ENCODE peak calls at places on chromosomes 3 and 15, in six cellular contexts. One of them, this sample, is unnamed.

GRCh38 chr15:100764778-100765457 is 114.7 kb upstream of the ALDH1A3 start:
- DNase-seq in progenitor cell of endocrine pancreas: no peak
- DNase-seq in mammary epithelial cell: no peak
- DNase-seq in foreskin fibroblast: peak
- DNase-seq in kidney: no peak
- DNase-seq in hepatocyte: peak
- DNase-seq in this sample: no peak

GRCh38 chr15:58026051-58026450 is 39.5 kb downstream of the ALDH1A2 start:
- DNase-seq in kidney: no peak
- DNase-seq in progenitor cell of endocrine pancreas: no peak
- DNase-seq in hepatocyte: no peak
- DNase-seq in foreskin fibroblast: no peak
- DNase-seq in mammary epithelial cell: peak
- DNase-seq in this sample: no peak

GRCh38 chr3:9213019-9213646 is 36.3 kb downstream of the SRGAP3 start:
- DNase-seq in mammary epithelial cell: no peak
- DNase-seq in kidney: no peak
- DNase-seq in foreskin fibroblast: no peak
- DNase-seq in hepatocyte: no peak
- DNase-seq in progenitor cell of endocrine pancreas: no peak
- DNase-seq in this sample: no peak

GRCh38 chr3:173138031-173138430 is 3.0 kb downstream of the SPATA16 start:
- DNase-seq in foreskin fibroblast: no peak
- DNase-seq in mammary epithelial cell: no peak
- DNase-seq in kidney: no peak
- DNase-seq in progenitor cell of endocrine pancreas: no peak
- DNase-seq in hepatocyte: no peak
- DNase-seq in this sample: no peak

GRCh38 chr15:31245756-31246155 is 80.9 kb upstream of the KLF13 start:
- DNase-seq in progenitor cell of endocrine pancreas: no peak
- DNase-seq in foreskin fibroblast: no peak
- DNase-seq in hepatocyte: no peak
- DNase-seq in kidney: no peak
- DNase-seq in mammary epithelial cell: no peak
- DNase-seq in this sample: no peak

GRCh38 chr3:134847349-134847748 is 52.3 kb downstream of the EPHB1 start:
- DNase-seq in mammary epithelial cell: no peak
- DNase-seq in progenitor cell of endocrine pancreas: no peak
- DNase-seq in foreskin fibroblast: no peak
- DNase-seq in kidney: no peak
- DNase-seq in hepatocyte: no peak
- DNase-seq in this sample: no peak

GRCh38 chr3:58260261-58260731 is 22.7 kb downstream of the ABHD6 start:
- DNase-seq in hepatocyte: no peak
- DNase-seq in foreskin fibroblast: peak
- DNase-seq in progenitor cell of endocrine pancreas: no peak
- DNase-seq in kidney: no peak
- DNase-seq in mammary epithelial cell: peak
- DNase-seq in this sample: no peak

GRCh38 chr3:50204804-50205718 is at the start of gene SLC38A3:
- DNase-seq in hepatocyte: peak
- DNase-seq in mammary epithelial cell: no peak
- DNase-seq in kidney: no peak
- DNase-seq in foreskin fibroblast: no peak
- DNase-seq in progenitor cell of endocrine pancreas: peak
- DNase-seq in this sample: no peak

GRCh38 chr15:58501006-58501405 is 69.2 kb downstream of the LIPC start:
- DNase-seq in hepatocyte: no peak
- DNase-seq in foreskin fibroblast: no peak
- DNase-seq in progenitor cell of endocrine pancreas: no peak
- DNase-seq in kidney: no peak
- DNase-seq in mammary epithelial cell: no peak
- DNase-seq in this sample: no peak

GRCh38 chr15:101256756-101257155 is 4.9 kb upstream of the CHSY1 start:
- DNase-seq in kidney: no peak
- DNase-seq in foreskin fibroblast: no peak
- DNase-seq in progenitor cell of endocrine pancreas: no peak
- DNase-seq in mammary epithelial cell: no peak
- DNase-seq in hepatocyte: no peak
- DNase-seq in this sample: no peak

GRCh38 chr15:71272932-71273331 is 157.7 kb downstream of the THSD4 start:
- DNase-seq in foreskin fibroblast: no peak
- DNase-seq in progenitor cell of endocrine pancreas: no peak
- DNase-seq in hepatocyte: no peak
- DNase-seq in kidney: no peak
- DNase-seq in mammary epithelial cell: no peak
- DNase-seq in this sample: no peak

GRCh38 chr3:46052531-46052930 is 25.2 kb upstream of the XCR1 start:
- DNase-seq in mammary epithelial cell: no peak
- DNase-seq in progenitor cell of endocrine pancreas: no peak
- DNase-seq in kidney: no peak
- DNase-seq in foreskin fibroblast: no peak
- DNase-seq in hepatocyte: no peak
- DNase-seq in this sample: no peak

GRCh38 chr3:184377374-184377773 is 633 bp downstream of the THPO start:
- DNase-seq in mammary epithelial cell: no peak
- DNase-seq in hepatocyte: no peak
- DNase-seq in foreskin fibroblast: no peak
- DNase-seq in progenitor cell of endocrine pancreas: no peak
- DNase-seq in kidney: no peak
- DNase-seq in this sample: no peak

GRCh38 chr3:16374047-16375019 is 109.3 kb downstream of the OXNAD1 start:
- DNase-seq in hepatocyte: no peak
- DNase-seq in mammary epithelial cell: no peak
- DNase-seq in kidney: peak
- DNase-seq in foreskin fibroblast: no peak
- DNase-seq in progenitor cell of endocrine pancreas: no peak
- DNase-seq in this sample: no peak

GRCh38 chr15:66721954-66722353 is 19.9 kb downstream of the SMAD6 start:
- DNase-seq in kidney: no peak
- DNase-seq in progenitor cell of endocrine pancreas: no peak
- DNase-seq in mammary epithelial cell: no peak
- DNase-seq in foreskin fibroblast: no peak
- DNase-seq in hepatocyte: no peak
- DNase-seq in this sample: no peak

GRCh38 chr3:40237892-40238571 is 71.5 kb upstream of the EIF1B start:
- DNase-seq in mammary epithelial cell: no peak
- DNase-seq in progenitor cell of endocrine pancreas: no peak
- DNase-seq in foreskin fibroblast: peak
- DNase-seq in kidney: no peak
- DNase-seq in hepatocyte: peak
- DNase-seq in this sample: no peak

GRCh38 chr15:70299931-70300858 is 202.5 kb upstream of the TLE3 start:
- DNase-seq in foreskin fibroblast: no peak
- DNase-seq in progenitor cell of endocrine pancreas: no peak
- DNase-seq in kidney: no peak
- DNase-seq in hepatocyte: peak
- DNase-seq in mammary epithelial cell: no peak
- DNase-seq in this sample: peak

GRCh38 chr3:124209426-124209825 is 217.5 kb upstream of the ROPN1 start:
- DNase-seq in mammary epithelial cell: no peak
- DNase-seq in kidney: no peak
- DNase-seq in progenitor cell of endocrine pancreas: no peak
- DNase-seq in foreskin fibroblast: no peak
- DNase-seq in hepatocyte: no peak
- DNase-seq in this sample: no peak

GRCh38 chr15:79037848-79038247 is 52.7 kb downstream of the RASGRF1 start:
- DNase-seq in foreskin fibroblast: no peak
- DNase-seq in hepatocyte: no peak
- DNase-seq in kidney: no peak
- DNase-seq in progenitor cell of endocrine pancreas: no peak
- DNase-seq in mammary epithelial cell: peak
- DNase-seq in this sample: no peak

GRCh38 chr3:40930131-40930538 is 269.2 kb upstream of the CTNNB1 start:
- DNase-seq in foreskin fibroblast: no peak
- DNase-seq in kidney: no peak
- DNase-seq in hepatocyte: peak
- DNase-seq in progenitor cell of endocrine pancreas: no peak
- DNase-seq in mammary epithelial cell: no peak
- DNase-seq in this sample: no peak

GRCh38 chr15:79157631-79158592 is 67.3 kb upstream of the RASGRF1 start:
- DNase-seq in mammary epithelial cell: peak
- DNase-seq in hepatocyte: no peak
- DNase-seq in foreskin fibroblast: no peak
- DNase-seq in progenitor cell of endocrine pancreas: no peak
- DNase-seq in kidney: peak
- DNase-seq in this sample: no peak

GRCh38 chr3:29137601-29138000 is 143.3 kb upstream of the RBMS3 start:
- DNase-seq in mammary epithelial cell: peak
- DNase-seq in hepatocyte: no peak
- DNase-seq in progenitor cell of endocrine pancreas: no peak
- DNase-seq in foreskin fibroblast: no peak
- DNase-seq in kidney: no peak
- DNase-seq in this sample: no peak

GRCh38 chr3:10289785-10290355 is 2.9 kb downstream of the GHRL start:
- DNase-seq in hepatocyte: no peak
- DNase-seq in progenitor cell of endocrine pancreas: no peak
- DNase-seq in foreskin fibroblast: no peak
- DNase-seq in mammary epithelial cell: no peak
- DNase-seq in kidney: no peak
- DNase-seq in this sample: no peak

GRCh38 chr3:36362216-36362615 is 18.1 kb upstream of the STAC start:
- DNase-seq in kidney: no peak
- DNase-seq in progenitor cell of endocrine pancreas: no peak
- DNase-seq in hepatocyte: no peak
- DNase-seq in mammary epithelial cell: peak
- DNase-seq in foreskin fibroblast: peak
- DNase-seq in this sample: no peak

GRCh38 chr3:149371001-149371722 is 6.3 kb downstream of the TM4SF1 start:
- DNase-seq in kidney: no peak
- DNase-seq in progenitor cell of endocrine pancreas: no peak
- DNase-seq in foreskin fibroblast: peak
- DNase-seq in hepatocyte: peak
- DNase-seq in mammary epithelial cell: peak
- DNase-seq in this sample: no peak
- TF ChIP-seq CTCF in kidney: no peak
- TF ChIP-seq CTCF in progenitor cell of endocrine pancreas: no peak
- TF ChIP-seq CTCF in foreskin fibroblast: no peak
- TF ChIP-seq CTCF in hepatocyte: peak
- TF ChIP-seq CTCF in mammary epithelial cell: peak
- TF ChIP-seq CTCF in this sample: no peak

GRCh38 chr3:113947372-113948014 is at the start of gene ZDHHC23:
- DNase-seq in kidney: peak
- DNase-seq in hepatocyte: peak
- DNase-seq in mammary epithelial cell: peak
- DNase-seq in foreskin fibroblast: peak
- DNase-seq in progenitor cell of endocrine pancreas: peak
- DNase-seq in this sample: peak

GRCh38 chr3:113953677-113954076 is 5.9 kb downstream of the ZDHHC23 start:
- DNase-seq in progenitor cell of endocrine pancreas: no peak
- DNase-seq in kidney: no peak
- DNase-seq in mammary epithelial cell: peak
- DNase-seq in hepatocyte: no peak
- DNase-seq in foreskin fibroblast: no peak
- DNase-seq in this sample: no peak

GRCh38 chr3:113946831-113947230 is 982 bp upstream of the ZDHHC23 start:
- DNase-seq in hepatocyte: no peak
- DNase-seq in mammary epithelial cell: no peak
- DNase-seq in kidney: no peak
- DNase-seq in foreskin fibroblast: no peak
- DNase-seq in progenitor cell of endocrine pancreas: no peak
- DNase-seq in this sample: no peak

GRCh38 chr3:113952921-113953320 is 5.1 kb downstream of the ZDHHC23 start:
- DNase-seq in mammary epithelial cell: no peak
- DNase-seq in progenitor cell of endocrine pancreas: no peak
- DNase-seq in foreskin fibroblast: no peak
- DNase-seq in kidney: no peak
- DNase-seq in hepatocyte: no peak
- DNase-seq in this sample: no peak

GRCh38 chr3:113948015-113948917 is 453 bp downstream of the ZDHHC23 start:
- DNase-seq in kidney: peak
- DNase-seq in mammary epithelial cell: peak
- DNase-seq in foreskin fibroblast: peak
- DNase-seq in hepatocyte: peak
- DNase-seq in progenitor cell of endocrine pancreas: peak
- DNase-seq in this sample: peak
- TF ChIP-seq CTCF in kidney: no peak
- TF ChIP-seq CTCF in mammary epithelial cell: no peak
- TF ChIP-seq CTCF in foreskin fibroblast: no peak
- TF ChIP-seq CTCF in hepatocyte: no peak
- TF ChIP-seq CTCF in progenitor cell of endocrine pancreas: peak
- TF ChIP-seq CTCF in this sample: no peak

GRCh38 chr3:99931059-99931458 is 113.4 kb downstream of the CMSS1 start:
- DNase-seq in kidney: no peak
- DNase-seq in mammary epithelial cell: no peak
- DNase-seq in foreskin fibroblast: no peak
- DNase-seq in progenitor cell of endocrine pancreas: no peak
- DNase-seq in hepatocyte: no peak
- DNase-seq in this sample: no peak

GRCh38 chr3:99927651-99928390 is 110.2 kb downstream of the CMSS1 start:
- DNase-seq in foreskin fibroblast: no peak
- DNase-seq in mammary epithelial cell: no peak
- DNase-seq in hepatocyte: no peak
- DNase-seq in kidney: no peak
- DNase-seq in progenitor cell of endocrine pancreas: no peak
- DNase-seq in this sample: no peak

GRCh38 chr3:99925584-99925983 is 107.9 kb downstream of the CMSS1 start:
- DNase-seq in hepatocyte: peak
- DNase-seq in kidney: no peak
- DNase-seq in progenitor cell of endocrine pancreas: no peak
- DNase-seq in mammary epithelial cell: peak
- DNase-seq in foreskin fibroblast: peak
- DNase-seq in this sample: no peak

GRCh38 chr3:99929409-99930139 is 111.9 kb downstream of the CMSS1 start:
- DNase-seq in foreskin fibroblast: peak
- DNase-seq in kidney: no peak
- DNase-seq in progenitor cell of endocrine pancreas: no peak
- DNase-seq in mammary epithelial cell: peak
- DNase-seq in hepatocyte: peak
- DNase-seq in this sample: no peak

DNA sequence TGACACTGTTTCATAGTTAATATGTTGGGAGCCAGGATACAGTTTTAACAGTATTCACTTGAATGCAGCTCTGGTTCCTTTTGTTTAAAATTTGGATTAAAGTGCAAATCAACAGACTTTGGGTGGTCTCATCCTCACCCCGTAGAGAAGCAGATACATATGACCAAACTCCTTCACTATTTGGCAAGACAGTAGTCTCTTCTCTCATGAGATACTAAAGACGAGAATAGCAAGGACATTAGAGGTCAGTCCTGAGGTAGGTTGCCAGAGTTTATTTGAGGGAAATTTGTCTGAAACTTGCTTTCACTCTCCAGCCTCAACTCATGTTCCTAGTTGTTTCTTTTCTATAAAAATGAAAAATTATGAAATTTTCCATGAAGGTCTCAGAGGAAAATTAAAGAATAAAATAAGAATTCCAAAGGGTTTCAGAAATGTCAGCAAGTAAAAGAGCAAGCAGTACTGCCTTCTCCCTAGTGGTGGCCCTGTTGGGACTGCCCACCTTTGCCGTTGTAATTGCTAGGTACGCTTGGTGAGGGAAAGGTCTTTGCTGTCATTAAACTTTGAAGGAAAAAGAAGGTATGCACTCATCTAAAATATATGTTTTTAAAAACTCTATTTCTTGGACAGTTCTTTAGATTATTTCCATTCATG is 111.2 kb downstream of the CMSS1 start:
- DNase-seq in mammary epithelial cell: no peak
- DNase-seq in kidney: no peak
- DNase-seq in hepatocyte: no peak
- DNase-seq in foreskin fibroblast: no peak
- DNase-seq in progenitor cell of endocrine pancreas: no peak
- DNase-seq in this sample: no peak
- TF ChIP-seq CTCF in mammary epithelial cell: no peak
- TF ChIP-seq CTCF in kidney: no peak
- TF ChIP-seq CTCF in hepatocyte: peak
- TF ChIP-seq CTCF in foreskin fibroblast: no peak
- TF ChIP-seq CTCF in progenitor cell of endocrine pancreas: peak
- TF ChIP-seq CTCF in this sample: no peak

GRCh38 chr3:138097192-138097829 is 18.1 kb downstream of the DZIP1L start:
- DNase-seq in foreskin fibroblast: no peak
- DNase-seq in hepatocyte: no peak
- DNase-seq in mammary epithelial cell: no peak
- DNase-seq in kidney: no peak
- DNase-seq in progenitor cell of endocrine pancreas: no peak
- DNase-seq in this sample: no peak
- TF ChIP-seq CTCF in foreskin fibroblast: peak
- TF ChIP-seq CTCF in hepatocyte: peak
- TF ChIP-seq CTCF in mammary epithelial cell: no peak
- TF ChIP-seq CTCF in kidney: no peak
- TF ChIP-seq CTCF in progenitor cell of endocrine pancreas: peak
- TF ChIP-seq CTCF in this sample: no peak